ENCODE peak calls at places on chromosomes 1 and 21, in seven cellular contexts. P, K, I, Q, A, W and J are unnamed samples.

GRCh38 chr1:30322859-30323257 is 400.5 kb downstream of the MATN1 start:
- DNase-seq in P (no peak), A (no peak), Q (no peak), K (no peak), W (no peak), I (no peak), J (peak; percentile 5)

GRCh38 chr21:25964009-25964408 is 206.6 kb downstream of the APP start:
- DNase-seq in A (peak; percentile 33), P (no peak), K (no peak), Q (no peak), W (no peak), I (no peak), J (peak; percentile 22)

GRCh38 chr1:204424621-204425020 is 13.0 kb upstream of the PPP1R15B start:
- DNase-seq in Q (no peak), K (no peak), P (no peak), I (no peak), A (no peak), W (no peak), J (no peak)

GRCh38 chr1:18217398-18218043 is 109.9 kb downstream of the IGSF21 start:
- DNase-seq in W (no peak), P (peak; percentile 31), Q (peak; percentile 13), A (no peak), K (peak; percentile 39), I (no peak), J (peak; percentile 30)

GRCh38 chr1:150650193-150650592 is 20.8 kb upstream of the ENSA start:
- DNase-seq in W (no peak), A (peak; percentile 8), Q (no peak), K (peak; percentile 63), I (no peak), P (no peak), J (no peak)

GRCh38 chr1:63617450-63617849 is 24.2 kb downstream of the PGM1 start:
- DNase-seq in W (no peak), I (no peak), P (no peak), Q (no peak), K (no peak), A (no peak), J (no peak)

GRCh38 chr1:111140680-111140967 is 601 bp downstream of the CEPT1 start:
- DNase-seq in W (peak; percentile 38), K (peak; percentile 64), Q (peak; percentile 76), I (peak; percentile 40), A (no peak), P (peak; percentile 67), J (peak; percentile 61)

GRCh38 chr21:38277501-38278111 is 20.8 kb downstream of the KCNJ15 start:
- DNase-seq in A (peak; percentile 98), I (no peak), Q (peak; percentile 99), K (no peak), W (peak; percentile 98), P (no peak), J (peak; percentile 97)

GRCh38 chr1:26533951-26534514 is 4.5 kb downstream of the RPS6KA1 start:
- DNase-seq in Q (no peak), A (no peak), K (no peak), W (no peak), I (no peak), P (no peak), J (no peak)

GRCh38 chr1:172532700-172533510 is at the start of gene SUCO:
- DNase-seq in A (peak; percentile 100), P (peak; percentile 99), I (peak; percentile 100), W (peak; percentile 99), K (peak; percentile 100), Q (peak; percentile 100), J (peak; percentile 100)
- TF ChIP-seq CTCF in A (no peak), P (peak; percentile 6), I (no peak), W (no peak), K (peak; percentile 6), Q (peak; percentile 13), J (no peak)

GRCh38 chr1:24643362-24644346 is 552 bp downstream of the SRRM1 start:
- DNase-seq in K (peak; percentile 44), P (peak; percentile 16), I (peak; percentile 10), A (no peak), Q (peak; percentile 9), W (no peak), J (peak; percentile 22)

GRCh38 chr1:24640288-24640687 is 2.8 kb upstream of the SRRM1 start:
- DNase-seq in Q (no peak), W (no peak), I (no peak), A (no peak), K (peak; percentile 20), P (no peak), J (no peak)

GRCh38 chr1:24641646-24642151 is 1.4 kb upstream of the SRRM1 start:
- DNase-seq in W (peak; percentile 36), Q (peak; percentile 37), K (peak; percentile 43), I (peak; percentile 21), A (peak; percentile 7), P (no peak), J (peak; percentile 27)

GRCh38 chr1:24639881-24640280 is 3.2 kb upstream of the SRRM1 start:
- DNase-seq in A (no peak), I (no peak), W (no peak), K (no peak), Q (no peak), P (no peak), J (no peak)

GRCh38 chr1:24642481-24643361 is at the start of gene SRRM1:
- DNase-seq in W (peak; percentile 100), Q (peak; percentile 100), P (peak; percentile 99), K (peak; percentile 99), A (peak; percentile 100), I (peak; percentile 100), J (peak; percentile 100)
- TF ChIP-seq CTCF in W (no peak), Q (peak; percentile 18), P (no peak), K (no peak), A (peak; percentile 25), I (peak; percentile 51), J (no peak)

GRCh38 chr1:198258491-198258890 is 101.7 kb downstream of the NEK7 start:
- DNase-seq in W (peak; percentile 68), A (peak; percentile 81), P (no peak), K (no peak), Q (peak; percentile 84), I (no peak), J (peak; percentile 52)
- TF ChIP-seq CTCF in W (no peak), A (no peak), P (no peak), K (no peak), Q (no peak), I (no peak), J (no peak)

GRCh38 chr1:39387452-39387851 is 104.0 kb upstream of the BMP8A start:
- DNase-seq in I (no peak), W (peak; percentile 80), K (no peak), A (peak; percentile 85), P (no peak), Q (peak; percentile 92), J (peak; percentile 55)
- TF ChIP-seq CTCF in I (no peak), W (peak; percentile 20), K (no peak), A (peak; percentile 22), P (peak; percentile 26), Q (peak; percentile 66), J (peak; percentile 32)

GRCh38 chr1:8226747-8227146 is 91.2 kb upstream of the SLC45A1 start:
- DNase-seq in P (no peak), Q (no peak), K (no peak), I (no peak), W (no peak), A (no peak), J (no peak)
- TF ChIP-seq CTCF in P (no peak), Q (no peak), K (no peak), I (no peak), W (no peak), A (no peak), J (no peak)

GRCh38 chr1:112502827-112503226 is 5.9 kb upstream of the WNT2B start:
- DNase-seq in K (no peak), I (no peak), P (no peak), Q (peak; percentile 61), A (no peak), W (no peak), J (no peak)

GRCh38 chr1:112504002-112504401 is 4.8 kb upstream of the WNT2B start:
- DNase-seq in A (no peak), P (no peak), W (no peak), Q (no peak), I (no peak), K (no peak), J (no peak)

GRCh38 chr1:112504666-112505399 is 3.9 kb upstream of the WNT2B start:
- DNase-seq in P (no peak), A (no peak), Q (no peak), K (no peak), I (no peak), W (no peak), J (no peak)

GRCh38 chr1:112505400-112505785 is 3.4 kb upstream of the WNT2B start:
- DNase-seq in I (no peak), Q (no peak), W (no peak), A (no peak), P (peak; percentile 34), K (no peak), J (no peak)

DNA sequence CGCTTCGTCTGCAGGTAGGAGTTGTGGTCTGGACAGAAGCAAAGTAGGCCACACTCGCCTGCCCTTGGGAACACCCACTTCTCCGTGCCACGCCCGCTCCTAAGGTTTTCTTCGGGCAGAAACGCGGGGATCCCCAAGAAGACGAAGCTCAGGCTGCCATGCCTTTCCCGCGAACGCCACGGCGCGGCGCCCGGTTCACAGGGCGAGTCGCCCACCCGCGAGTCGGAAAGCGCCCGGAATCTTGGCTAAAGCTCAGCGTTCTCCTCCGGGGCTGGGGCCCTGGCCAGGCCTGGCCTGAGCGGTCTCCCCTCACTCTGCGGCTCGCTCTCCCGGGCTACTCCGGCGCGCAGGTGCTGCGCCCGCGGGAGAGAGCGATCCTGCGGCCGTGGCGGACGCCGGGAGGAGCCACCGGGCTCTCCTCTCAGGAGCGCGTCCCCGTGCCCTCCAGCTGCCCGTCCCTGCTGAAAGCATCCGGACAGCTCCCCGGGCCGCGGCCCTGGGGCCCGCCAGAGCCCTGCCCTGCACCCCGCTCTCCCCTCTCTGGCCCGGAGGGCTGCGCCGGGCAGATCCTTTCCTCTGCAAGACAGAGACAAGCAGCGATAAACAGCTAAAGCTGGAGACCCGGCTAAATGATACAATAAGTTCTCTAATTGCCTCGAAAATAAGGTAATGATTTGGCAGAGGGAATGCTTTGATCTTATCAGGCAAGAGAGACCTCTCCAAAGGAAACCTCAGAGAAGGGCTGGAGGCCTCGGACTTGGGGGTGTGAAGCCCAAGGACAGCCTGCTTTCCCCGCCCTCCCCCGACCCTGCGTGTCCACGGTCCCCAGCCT is 6.7 kb upstream of the WNT2B start:
- DNase-seq in P (peak; percentile 80), Q (peak; percentile 60), I (peak; percentile 70), A (peak; percentile 68), W (peak; percentile 71), K (peak; percentile 79), J (peak; percentile 69)
- TF ChIP-seq CTCF in P (peak; percentile 95), Q (peak; percentile 81), I (peak; percentile 79), A (peak; percentile 82), W (peak; percentile 79), K (peak; percentile 65), J (peak; percentile 56)